ENCODE peak calls at places on chromosomes 4 and X, in seven cellular contexts. B is NCI-H748 treated with DMSO at 0.1 percent for 48 hours, L is HT-29, X is type B pancreatic cell, Y is anterior cingulate cortex, U is RWPE2, N is Caco-2. P is an unnamed sample.

GRCh38 chr4:169621754-169622481 is 1.5 kb downstream of the CLCN3 start:
- DNase-seq in N (no peak), X (no peak), Y (no peak), U (no peak), L (peak), B (peak), P (peak)

GRCh38 chr4:42643685-42644084 is 13.2 kb downstream of the ATP8A1 start:
- DNase-seq in Y (no peak), N (no peak), L (no peak), U (no peak), B (no peak), X (no peak), P (no peak)

GRCh38 chrX:87664381-87664780 is 146.8 kb downstream of the KLHL4 start:
- DNase-seq in N (no peak), Y (no peak), U (no peak), L (peak), B (peak), X (no peak), P (no peak)

GRCh38 chr4:999863-1000425 is 6.7 kb upstream of the SLC26A1 start:
- DNase-seq in B (no peak), U (no peak), N (no peak), L (no peak), Y (no peak), X (no peak), P (no peak)

GRCh38 chr4:169407217-169407845 is 136.6 kb upstream of the SH3RF1 start:
- DNase-seq in N (no peak), X (no peak), B (no peak), U (no peak), Y (no peak), L (no peak), P (peak)

GRCh38 chr4:150818661-150819060 is 196.4 kb downstream of the LRBA start:
- DNase-seq in X (no peak), L (no peak), N (no peak), Y (no peak), B (no peak), U (no peak), P (peak)

GRCh38 chr4:153065286-153065685 is 129.2 kb downstream of the FHDC1 start:
- DNase-seq in X (no peak), L (peak), U (no peak), N (no peak), Y (no peak), B (no peak), P (no peak)

GRCh38 chr4:78684196-78685079 is 91.7 kb upstream of the BMP2K start:
- DNase-seq in B (no peak), X (no peak), Y (no peak), N (no peak), L (no peak), U (no peak), P (peak)

GRCh38 chr4:79823148-79823763 is 249.8 kb downstream of the ANTXR2 start:
- DNase-seq in L (no peak), N (no peak), X (no peak), U (no peak), B (no peak), Y (no peak), P (peak)

GRCh38 chr4:22389240-22389871 is 126.5 kb downstream of the ADGRA3 start:
- DNase-seq in Y (peak), N (peak), B (peak), L (peak), U (no peak), X (no peak), P (peak)

P was measured in EH.